ENCODE peak calls at places on chromosome 22, in five cellular contexts. P is OCI-LY7, B is stomach, Q is progenitor cell of endocrine pancreas, W is choroid plexus epithelial cell. S is an unnamed sample.

GRCh38 chr22:20572132-20572802 is 64.9 kb downstream of the MED15 start:
- DNase-seq in P (no peak), B (no peak), Q (no peak), W (no peak), S (no peak)

GRCh38 chr22:19664951-19665783 is 49.1 kb upstream of the SEPTIN5 start:
- DNase-seq in P (no peak), B (no peak), Q (no peak), W (no peak), S (no peak)

GRCh38 chr22:39520874-39521857 is 804 bp downstream of the ATF4 start:
- DNase-seq in P (peak), B (peak), Q (peak), W (peak), S (peak)

GRCh38 chr22:42608481-42609361 is 6.0 kb downstream of the POLDIP3 start:
- DNase-seq in P (no peak), B (no peak), Q (no peak), W (peak), S (no peak)

GRCh38 chr22:48596111-48596860 is 1231.4 kb downstream of the BRD1 start:
- DNase-seq in P (no peak), B (no peak), Q (no peak), W (no peak), S (no peak)

GRCh38 chr22:35804421-35804820 is 86.7 kb downstream of the APOL5 start:
- DNase-seq in P (no peak), B (no peak), Q (no peak), W (no peak), S (no peak)

GRCh38 chr22:40819741-40820140 is 595 bp upstream of the SLC25A17 start:
- DNase-seq in P (peak), B (no peak), Q (no peak), W (peak), S (peak)

GRCh38 chr22:47596176-47596690 is 833.8 kb downstream of the TBC1D22A start:
- DNase-seq in P (no peak), B (no peak), Q (no peak), W (no peak), S (no peak)

GRCh38 chr22:24996420-24996952 is 44.0 kb downstream of the KIAA1671 start:
- DNase-seq in P (no peak), B (no peak), Q (no peak), W (peak), S (no peak)

GRCh38 chr22:33859311-33859710 is 61.0 kb downstream of the LARGE1 start:
- DNase-seq in P (no peak), B (no peak), Q (no peak), W (no peak), S (no peak)

GRCh38 chr22:26669060-26669481 is 11.7 kb downstream of the MIAT start:
- DNase-seq in P (peak), B (no peak), Q (no peak), W (peak), S (peak)

GRCh38 chr22:33722817-33723216 is 197.5 kb downstream of the LARGE1 start:
- DNase-seq in P (no peak), B (no peak), Q (no peak), W (no peak), S (no peak)

GRCh38 chr22:36184433-36185035 is 17.1 kb downstream of the APOL4 start:
- DNase-seq in P (no peak), B (no peak), Q (no peak), W (peak), S (no peak)

GRCh38 chr22:22552630-22553029 is 6.4 kb downstream of the PRAME start:
- DNase-seq in P (peak), B (no peak), Q (no peak), W (peak), S (peak)

GRCh38 chr22:50525991-50526848 is 822 bp upstream of the SCO2 start:
- DNase-seq in P (peak), B (peak), Q (peak), W (peak), S (peak)
- TF ChIP-seq CTCF in P (peak), B (peak), Q (peak), W (peak), S (peak)

GRCh38 chr22:17562906-17563870 is at the start of gene SLC25A18:
- DNase-seq in P (no peak), B (no peak), Q (no peak), W (peak), S (no peak)
- TF ChIP-seq CTCF in P (peak), B (no peak), Q (no peak), W (peak), S (no peak)

GRCh38 chr22:46162285-46162684 is 12.0 kb downstream of the PPARA start:
- DNase-seq in P (no peak), B (no peak), Q (no peak), W (no peak), S (no peak)

GRCh38 chr22:46162771-46163170 is 12.4 kb downstream of the PPARA start:
- DNase-seq in P (no peak), B (peak), Q (no peak), W (no peak), S (no peak)

GRCh38 chr22:46156031-46156430 is 5.7 kb downstream of the PPARA start:
- DNase-seq in P (no peak), B (peak), Q (no peak), W (no peak), S (no peak)

GRCh38 chr22:46159777-46160176 is 9.5 kb downstream of the PPARA start:
- DNase-seq in P (no peak), B (peak), Q (no peak), W (no peak), S (no peak)

GRCh38 chr22:46159212-46159611 is 8.9 kb downstream of the PPARA start:
- DNase-seq in P (no peak), B (no peak), Q (no peak), W (no peak), S (no peak)
- TF ChIP-seq CTCF in P (no peak), B (no peak), Q (no peak), W (no peak), S (no peak)

DNA sequence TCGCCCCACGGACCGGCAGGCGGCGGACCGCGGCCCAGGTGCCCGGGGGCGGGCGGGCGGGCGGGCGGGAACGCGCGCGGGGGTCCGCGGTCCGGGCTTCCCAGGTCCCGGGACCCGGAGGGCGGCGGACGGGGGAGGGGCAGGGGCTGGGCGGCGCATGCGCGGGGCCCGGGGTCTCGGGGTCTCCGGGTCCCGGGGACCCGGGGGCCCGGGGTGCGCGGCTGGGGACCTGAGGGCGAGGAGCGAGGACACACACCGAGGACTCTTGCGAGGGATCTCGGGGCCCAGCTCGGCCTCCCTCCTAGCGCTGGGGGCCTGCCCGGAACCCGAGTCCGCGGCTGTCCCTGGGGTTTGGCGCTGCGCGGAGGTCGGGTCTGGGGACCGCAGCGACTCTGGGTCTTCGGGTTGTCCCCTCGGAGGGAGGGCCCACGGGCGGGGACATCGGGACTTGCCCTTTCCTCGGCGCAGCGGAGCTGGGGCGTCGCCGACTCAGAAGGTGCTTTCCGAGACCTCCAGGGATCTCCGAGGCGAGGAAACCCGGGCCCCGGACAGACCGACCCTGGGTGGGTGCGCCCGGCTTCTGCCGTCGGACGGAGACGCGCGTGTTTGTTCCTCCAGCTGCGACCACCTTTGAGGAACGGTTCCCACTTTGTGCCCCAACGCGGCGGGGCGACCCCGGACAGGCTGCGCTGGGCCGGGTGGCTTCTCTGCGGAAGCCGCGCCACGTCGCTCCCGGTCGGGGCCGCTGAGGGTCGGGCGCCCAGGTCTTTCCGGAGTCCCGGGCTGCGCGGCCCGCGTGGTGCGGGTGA is 493 bp downstream of the PPARA start:
- DNase-seq in P (peak), B (peak), Q (peak), W (no peak), S (peak)
- TF ChIP-seq CTCF in P (no peak), B (no peak), Q (no peak), W (no peak), S (no peak)

GRCh38 chr22:37951305-37951704 is 2.1 kb downstream of the C22orf23 start:
- DNase-seq in P (no peak), B (no peak), Q (no peak), W (peak), S (no peak)
- TF ChIP-seq CTCF in P (no peak), B (no peak), Q (no peak), W (peak), S (no peak)

S was measured in activated CD8-positive, alpha-beta T cell treated with anti-CD3 and anti-CD28 coated beads for 36 hours.